ENCODE peak calls at places on chromosomes 6 and 20, in six cellular contexts. U is IMR-90, F is H9, P is neuronal stem cell, R is mesenchymal stem cell, X is H1. V is an unnamed sample.

GRCh38 chr20:51447097-51447764 is 95.3 kb downstream of the NFATC2 start:
- DNase-seq in U (peak; percentile 98), F (no peak), P (peak; percentile 35), R (peak; percentile 93), X (no peak), V (peak; percentile 86)

GRCh38 chr6:92174398-92175073 is 1244.8 kb downstream of the EPHA7 start:
- DNase-seq in U (no peak), F (no peak), P (no peak), R (no peak), X (no peak), V (no peak)

GRCh38 chr6:5214570-5215052 is 46.1 kb downstream of the LYRM4 start:
- DNase-seq in U (peak; percentile 78), F (peak; percentile 78), P (peak; percentile 43), R (peak; percentile 79), X (peak; percentile 41), V (peak; percentile 65)

GRCh38 chr20:11216451-11217314 is 542.9 kb upstream of the JAG1 start:
- DNase-seq in U (peak; percentile 82), F (no peak), P (no peak), R (peak; percentile 40), X (no peak), V (peak; percentile 76)

GRCh38 chr6:141321486-141322347 is 811.0 kb upstream of the GJE1 start:
- DNase-seq in U (peak; percentile 40), F (no peak), P (no peak), R (peak; percentile 33), X (no peak), V (peak; percentile 37)

GRCh38 chr6:133240511-133241087 is 558 bp upstream of the EYA4 start:
- DNase-seq in U (peak; percentile 75), F (peak; percentile 66), P (peak; percentile 54), R (peak; percentile 60), X (no peak), V (peak; percentile 18)

GRCh38 chr6:159894991-159895390 is 4.2 kb downstream of the MAS1 start:
- DNase-seq in U (no peak), F (no peak), P (no peak), R (no peak), X (no peak), V (no peak)

GRCh38 chr20:63742381-63743024 is 2.9 kb downstream of the SLC2A4RG start:
- DNase-seq in U (no peak), F (no peak), P (no peak), R (no peak), X (no peak), V (no peak)

GRCh38 chr6:169536446-169537170 is 165.2 kb downstream of the WDR27 start:
- DNase-seq in U (peak; percentile 93), F (no peak), P (no peak), R (peak; percentile 52), X (no peak), V (no peak)

GRCh38 chr6:125066964-125067363 is 86.6 kb upstream of the TPD52L1 start:
- DNase-seq in U (peak; percentile 30), F (no peak), P (no peak), R (peak; percentile 59), X (no peak), V (no peak)

GRCh38 chr6:132261354-132261753 is 139.9 kb downstream of the MOXD1 start:
- DNase-seq in U (peak; percentile 12), F (no peak), P (no peak), R (no peak), X (no peak), V (no peak)

GRCh38 chr20:6588296-6588695 is 179.2 kb upstream of the BMP2 start:
- DNase-seq in U (peak; percentile 47), F (no peak), P (no peak), R (no peak), X (no peak), V (no peak)

GRCh38 chr6:156827382-156827781 is 50.2 kb downstream of the ARID1B start:
- DNase-seq in U (no peak), F (no peak), P (no peak), R (no peak), X (no peak), V (no peak)

GRCh38 chr20:36541227-36542018 is at the start of gene MYL9:
- DNase-seq in U (peak; percentile 62), F (peak; percentile 76), P (peak; percentile 62), R (peak; percentile 82), X (no peak), V (peak; percentile 21)

GRCh38 chr6:145067430-145067829 is 667.9 kb downstream of the EPM2A start:
- DNase-seq in U (peak; percentile 57), F (no peak), P (no peak), R (no peak), X (no peak), V (peak; percentile 66)

GRCh38 chr20:20743511-20744169 is 31.2 kb upstream of the RALGAPA2 start:
- DNase-seq in U (no peak), F (peak; percentile 49), P (peak; percentile 58), R (peak; percentile 22), X (no peak), V (no peak)

GRCh38 chr6:142802124-142802523 is 142.9 kb downstream of the HIVEP2 start:
- DNase-seq in U (peak; percentile 99), F (no peak), P (no peak), R (peak; percentile 96), X (no peak), V (peak; percentile 87)

GRCh38 chr20:58603656-58604184 is 47.4 kb upstream of the STX16 start:
- DNase-seq in U (peak; percentile 61), F (no peak), P (no peak), R (no peak), X (no peak), V (no peak)

GRCh38 chr6:107116328-107116892 is 1.1 kb upstream of the BEND3 start:
- DNase-seq in U (no peak), F (peak; percentile 85), P (peak; percentile 52), R (peak; percentile 42), X (peak; percentile 87), V (peak; percentile 45)

GRCh38 chr6:122701666-122702065 is 77.8 kb upstream of the FABP7 start:
- DNase-seq in U (no peak), F (no peak), P (no peak), R (no peak), X (no peak), V (no peak)

GRCh38 chr6:143806282-143807102 is 36.6 kb upstream of the LTV1 start:
- DNase-seq in U (peak; percentile 88), F (no peak), P (no peak), R (peak; percentile 92), X (no peak), V (peak; percentile 8)

GRCh38 chr20:15075586-15075985 is 738.2 kb upstream of the FLRT3 start:
- DNase-seq in U (no peak), F (no peak), P (no peak), R (no peak), X (no peak), V (no peak)

GRCh38 chr6:37134622-37135191 is 35.2 kb upstream of the PIM1 start:
- DNase-seq in U (peak; percentile 96), F (no peak), P (no peak), R (peak; percentile 95), X (no peak), V (peak; percentile 85)

GRCh38 chr20:63941282-63942060 is 14.7 kb downstream of the UCKL1 start:
- DNase-seq in U (no peak), F (peak; percentile 98), P (no peak), R (no peak), X (peak; percentile 96), V (no peak)

GRCh38 chr6:133609404-133610270 is 279.3 kb upstream of the TCF21 start:
- DNase-seq in U (peak; percentile 100), F (no peak), P (no peak), R (peak; percentile 100), X (no peak), V (no peak)

GRCh38 chr6:14144678-14145113 is 27.1 kb downstream of the CD83 start:
- DNase-seq in U (peak; percentile 62), F (peak; percentile 91), P (peak; percentile 62), R (peak; percentile 72), X (peak; percentile 76), V (peak; percentile 58)

GRCh38 chr6:116221067-116221466 is 32.8 kb downstream of the TSPYL4 start:
- DNase-seq in U (peak; percentile 15), F (no peak), P (no peak), R (peak; percentile 21), X (no peak), V (no peak)

GRCh38 chr6:89148016-89148750 is 2.3 kb downstream of the PM20D2 start:
- DNase-seq in U (peak; percentile 30), F (no peak), P (no peak), R (no peak), X (no peak), V (no peak)

GRCh38 chr6:155085582-155086253 is 90.6 kb downstream of the TIAM2 start:
- DNase-seq in U (peak; percentile 58), F (no peak), P (no peak), R (no peak), X (no peak), V (peak; percentile 84)

GRCh38 chr6:44660561-44661220 is 273.2 kb downstream of the CDC5L start:
- DNase-seq in U (no peak), F (no peak), P (no peak), R (no peak), X (no peak), V (no peak)
- H2AK5ac ChIP-seq in U (no peak overlapping the region), F (no peak overlapping the region), P (no peak overlapping the region), R (peak overlapping the region; percentile 81), X (peak overlapping the region; percentile 66), V (no peak overlapping the region)

GRCh38 chr20:56859751-56860366 is 230.8 kb downstream of the TFAP2C start:
- DNase-seq in U (no peak), F (peak; percentile 48), P (no peak), R (peak; percentile 11), X (no peak), V (no peak)

GRCh38 chr20:56861590-56861989 is 232.5 kb downstream of the TFAP2C start:
- DNase-seq in U (no peak), F (no peak), P (no peak), R (no peak), X (no peak), V (no peak)

GRCh38 chr20:56855693-56856092 is 226.6 kb downstream of the TFAP2C start:
- DNase-seq in U (no peak), F (no peak), P (no peak), R (no peak), X (no peak), V (no peak)

GRCh38 chr20:56860413-56860812 is 231.3 kb downstream of the TFAP2C start:
- DNase-seq in U (no peak), F (no peak), P (no peak), R (peak; percentile 33), X (no peak), V (peak; percentile 33)

GRCh38 chr20:56859039-56859750 is 230.1 kb downstream of the TFAP2C start:
- DNase-seq in U (no peak), F (no peak), P (no peak), R (no peak), X (no peak), V (no peak)
- H2BK5ac ChIP-seq in U (no peak overlapping the region), F (no peak overlapping the region), P (no peak overlapping the region), R (no peak overlapping the region), X (peak overlapping the region; percentile 37), V (peak overlapping the region; percentile 18)

GRCh38 chr6:84514089-84514971 is 250.1 kb downstream of the TBX18 start:
- DNase-seq in U (no peak), F (no peak), P (no peak), R (no peak), X (no peak), V (no peak)
- H2AFZ ChIP-seq in U (no peak overlapping the region), F (no peak overlapping the region), P (no peak overlapping the region), R (no peak overlapping the region), X (no peak overlapping the region), V (no peak overlapping the region)

DNA sequence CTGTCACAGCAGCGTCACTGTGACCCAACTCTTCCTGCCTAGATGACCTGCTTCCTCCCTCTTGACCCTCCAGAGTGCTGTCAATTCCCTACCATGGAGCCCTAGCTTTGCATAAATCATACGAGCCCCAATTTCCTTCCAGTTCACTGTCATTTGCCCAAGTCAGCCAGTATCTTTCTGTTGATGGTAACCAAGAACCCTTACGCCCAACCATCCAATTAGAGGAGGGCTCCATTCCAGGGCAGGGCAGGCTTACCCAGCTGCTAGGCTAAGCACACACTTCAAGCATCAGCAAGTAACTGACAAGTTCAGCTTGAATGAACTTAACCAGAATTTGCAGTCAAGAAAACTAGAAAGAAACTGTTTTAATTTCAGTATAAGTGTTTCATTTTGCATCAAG is 25.7 kb downstream of the WFDC3 start:
- DNase-seq in U (no peak), F (peak; percentile 41), P (no peak), R (no peak), X (no peak), V (no peak)
- H2AK5ac ChIP-seq in U (no peak overlapping the region), F (no peak overlapping the region), P (no peak overlapping the region), R (no peak overlapping the region), X (peak overlapping the region; percentile 98), V (no peak overlapping the region)

V was measured in trophoblast cell.